ENCODE peak calls at places on chromosomes 16 and 17, in ten cellular contexts. K, W, Z, L, E, G, O, R, B and P are unnamed samples.

GRCh38 chr16:11283820-11284248 is 2.7 kb upstream of the PRM1 start:
- DNase-seq in L (no peak), E (no peak), O (no peak), R (no peak), Z (no peak), K (no peak), B (no peak), W (no peak), G (no peak), P (no peak)

GRCh38 chr17:72120878-72121163 is at the start of gene SOX9:
- DNase-seq in Z (peak), E (peak), O (peak), W (peak), L (peak), B (peak), K (no peak), G (peak), R (peak), P (peak)

GRCh38 chr17:18187816-18188761 is 4.5 kb downstream of the ALKBH5 start:
- DNase-seq in R (no peak), E (no peak), W (no peak), B (no peak), G (no peak), Z (no peak), O (no peak), L (no peak), K (no peak), P (peak)

GRCh38 chr16:7209598-7209997 is 123.0 kb upstream of the RBFOX1 start:
- DNase-seq in L (no peak), W (no peak), K (no peak), R (no peak), B (peak), G (no peak), Z (no peak), O (no peak), E (no peak), P (no peak)

GRCh38 chr16:892006-892405 is 78.8 kb downstream of the LMF1 start:
- DNase-seq in G (no peak), K (no peak), E (no peak), O (no peak), R (no peak), B (no peak), L (no peak), W (no peak), Z (no peak), P (no peak)

GRCh38 chr17:59105852-59106462 is 723 bp downstream of the TRIM37 start:
- DNase-seq in R (peak), Z (peak), K (peak), W (peak), O (no peak), E (peak), L (peak), B (peak), G (peak), P (peak)

GRCh38 chr16:85524630-85525463 is 88.3 kb upstream of the GSE1 start:
- DNase-seq in B (peak), E (no peak), Z (no peak), W (peak), G (no peak), O (no peak), K (no peak), R (peak), L (no peak), P (peak)

GRCh38 chr17:33284022-33284421 is 9.1 kb downstream of the ASIC2 start:
- DNase-seq in O (no peak), Z (no peak), R (no peak), B (peak), L (peak), G (peak), W (no peak), K (no peak), E (peak), P (peak)

GRCh38 chr16:86396918-86397317 is 113.4 kb upstream of the FOXF1 start:
- DNase-seq in W (no peak), L (peak), O (peak), R (no peak), E (no peak), K (no peak), G (peak), Z (no peak), B (no peak), P (peak)

GRCh38 chr17:80212109-80212508 is 8.0 kb downstream of the SGSH start:
- DNase-seq in Z (no peak), K (no peak), B (no peak), E (no peak), W (no peak), O (no peak), R (no peak), G (no peak), L (no peak), P (no peak)

GRCh38 chr17:80453980-80454556 is 22.3 kb downstream of the NPTX1 start:
- DNase-seq in K (no peak), Z (no peak), L (no peak), G (no peak), E (no peak), R (no peak), W (no peak), B (peak), O (no peak), P (no peak)

GRCh38 chr16:15975172-15975571 is 25.8 kb downstream of the ABCC1 start:
- DNase-seq in K (no peak), R (no peak), L (no peak), G (no peak), W (no peak), E (no peak), B (no peak), Z (no peak), O (no peak), P (no peak)

GRCh38 chr17:13541032-13541480 is 60.7 kb downstream of the HS3ST3A1 start:
- DNase-seq in W (no peak), O (no peak), L (no peak), K (no peak), E (peak), B (no peak), G (no peak), R (no peak), Z (no peak), P (peak)

GRCh38 chr16:58148526-58148925 is 19.3 kb upstream of the CFAP20 start:
- DNase-seq in G (no peak), B (no peak), K (no peak), E (no peak), Z (no peak), L (no peak), W (no peak), R (no peak), O (no peak), P (no peak)

GRCh38 chr17:17491031-17491471 is 5.1 kb downstream of the RASD1 start:
- DNase-seq in R (no peak), E (no peak), W (no peak), K (no peak), G (no peak), L (no peak), Z (peak), B (no peak), O (no peak), P (no peak)

GRCh38 chr16:68275611-68276191 is 11.4 kb downstream of the SLC7A6 start:
- DNase-seq in Z (no peak), R (no peak), G (no peak), O (no peak), E (no peak), K (peak), B (peak), W (no peak), L (no peak), P (peak)

GRCh38 chr17:47952181-47953021 is 5.3 kb downstream of the PRR15L start:
- DNase-seq in R (no peak), L (peak), G (peak), K (no peak), O (no peak), W (no peak), Z (no peak), E (no peak), B (no peak), P (no peak)

GRCh38 chr17:57211010-57211411 is 45.3 kb upstream of the MSI2 start:
- DNase-seq in E (no peak), Z (no peak), B (no peak), W (no peak), K (no peak), G (no peak), O (no peak), L (no peak), R (no peak), P (no peak)